ENCODE peak calls at places on chromosome 18, in four cellular contexts. Q is cardiac muscle cell, I is foreskin fibroblast, A is fibroblast of pulmonary artery. B is an unnamed sample.

GRCh38 chr18:49464718-49465598 is 4.5 kb upstream of the DYM start:
- DNase-seq in Q (peak), I (peak), A (peak), B (peak)

GRCh38 chr18:49768051-49768391 is 45.3 kb downstream of the ACAA2 start:
- DNase-seq in Q (peak), I (peak), A (peak), B (peak)

GRCh38 chr18:57561728-57562423 is 24.6 kb downstream of the FECH start:
- DNase-seq in Q (peak), I (peak), A (peak), B (peak)

GRCh38 chr18:44893045-44893706 is 212.5 kb downstream of the SETBP1 start:
- DNase-seq in Q (no peak), I (no peak), A (no peak), B (no peak)

GRCh38 chr18:10851824-10852225 is 297.5 kb downstream of the PIEZO2 start:
- DNase-seq in Q (peak), I (peak), A (peak), B (peak)

GRCh38 chr18:61893971-61894750 is 1.4 kb upstream of the RNF152 start:
- DNase-seq in Q (peak), I (peak), A (peak), B (peak)

GRCh38 chr18:68721681-68722583 is 7.0 kb upstream of the TMX3 start:
- DNase-seq in Q (peak), I (no peak), A (no peak), B (peak)

GRCh38 chr18:56650944-56651770 is at the start of gene WDR7:
- DNase-seq in Q (peak), I (peak), A (peak), B (peak)

GRCh38 chr18:25239636-25240468 is 112.1 kb downstream of the ZNF521 start:
- DNase-seq in Q (peak), I (no peak), A (peak), B (no peak)

GRCh38 chr18:69265661-69266060 is 135.0 kb upstream of the DOK6 start:
- DNase-seq in Q (peak), I (no peak), A (peak), B (no peak)

GRCh38 chr18:69580107-69580506 is 179.4 kb downstream of the DOK6 start:
- DNase-seq in Q (peak), I (no peak), A (peak), B (no peak)

DNA sequence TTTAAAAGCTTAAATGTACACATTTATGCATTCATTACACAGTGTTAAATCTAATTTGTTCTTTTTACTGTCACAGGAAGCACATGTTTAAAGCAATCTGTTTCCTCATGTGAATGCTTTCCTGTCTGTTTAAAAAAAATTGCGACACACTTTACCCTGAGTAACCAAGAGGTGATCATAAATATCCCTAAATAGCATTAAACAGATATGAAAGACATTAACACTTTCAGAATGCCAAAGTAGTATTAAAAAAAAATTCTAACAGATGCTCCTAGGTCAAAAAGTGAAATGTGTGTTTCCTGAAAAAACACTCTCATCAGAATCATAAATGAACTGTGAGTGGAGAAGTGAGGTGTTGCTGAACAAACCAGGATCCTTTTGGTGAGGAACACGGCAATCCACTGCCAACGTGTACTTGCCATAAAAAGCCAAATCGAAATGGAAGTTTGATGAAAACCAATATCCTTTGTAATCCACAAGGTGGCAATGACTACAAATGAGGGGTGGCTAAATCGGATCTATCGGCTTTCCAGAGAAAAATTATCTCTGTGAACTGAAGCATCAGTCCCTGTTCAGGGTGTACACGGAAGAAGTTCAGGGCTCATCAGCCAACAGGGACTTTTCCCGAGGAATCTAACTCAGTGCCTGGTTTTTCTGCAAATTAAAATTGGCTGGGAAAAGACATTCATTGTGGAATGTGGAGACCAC is 248.9 kb downstream of the TCF4 start:
- DNase-seq in Q (peak), I (no peak), A (no peak), B (no peak)
- TF ChIP-seq CTCF in Q (no peak), I (peak), A (peak), B (peak)

GRCh38 chr18:63311481-63312409 is 7.8 kb downstream of the BCL2 start:
- DNase-seq in Q (no peak), I (no peak), A (no peak), B (no peak)

GRCh38 chr18:63306249-63306648 is 13.3 kb downstream of the BCL2 start:
- DNase-seq in Q (no peak), I (no peak), A (no peak), B (no peak)

GRCh38 chr18:63309422-63309821 is 10.1 kb downstream of the BCL2 start:
- DNase-seq in Q (no peak), I (no peak), A (no peak), B (no peak)

GRCh38 chr18:63306819-63307554 is 12.6 kb downstream of the BCL2 start:
- DNase-seq in Q (no peak), I (no peak), A (no peak), B (no peak)

GRCh38 chr18:63307555-63308200 is 11.9 kb downstream of the BCL2 start:
- DNase-seq in Q (peak), I (no peak), A (peak), B (no peak)
- H3K4me3 ChIP-seq in Q (no peak), I (no peak), A (no peak), B (no peak)

GRCh38 chr18:9546468-9546867 is 67.9 kb downstream of the PPP4R1 start:
- DNase-seq in Q (no peak), I (no peak), A (no peak), B (no peak)

GRCh38 chr18:9550413-9550812 is 63.9 kb downstream of the PPP4R1 start:
- DNase-seq in Q (no peak), I (no peak), A (no peak), B (no peak)

GRCh38 chr18:9547767-9548166 is 66.6 kb downstream of the PPP4R1 start:
- DNase-seq in Q (no peak), I (no peak), A (no peak), B (no peak)

GRCh38 chr18:9552189-9552588 is 62.2 kb downstream of the PPP4R1 start:
- DNase-seq in Q (peak), I (peak), A (peak), B (no peak)

DNA sequence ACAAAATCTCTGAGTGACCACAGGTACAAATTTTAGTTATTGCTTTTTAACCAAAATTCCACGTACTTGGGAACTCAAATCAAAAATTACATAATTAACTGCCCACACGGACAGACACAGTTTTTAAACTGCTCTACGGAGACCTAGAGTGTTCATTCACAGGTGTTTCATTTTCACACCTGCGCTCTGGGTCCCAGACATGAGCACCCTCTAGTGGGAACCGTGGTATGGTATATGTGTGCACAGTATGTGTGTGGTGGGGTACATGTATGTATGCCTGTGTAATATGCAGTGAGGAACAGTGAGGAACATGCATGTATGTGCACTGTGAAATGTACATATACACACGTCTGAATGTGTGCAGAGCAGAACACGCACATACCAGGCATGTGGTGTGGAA is 65.0 kb downstream of the PPP4R1 start:
- DNase-seq in Q (no peak), I (no peak), A (no peak), B (no peak)
- TF ChIP-seq CTCF in Q (no peak), I (no peak), A (peak), B (peak)

GRCh38 chr18:79784965-79785770 is 12.6 kb upstream of the KCNG2 start:
- DNase-seq in Q (peak), I (no peak), A (peak), B (no peak)
- H3K4me3 ChIP-seq in Q (no peak), I (no peak), A (no peak), B (no peak)